ENCODE peak calls at places on chromosomes 4 and X, in four cellular contexts. L is K562, F is HepG2, T is SK-N-SH. C is an unnamed sample.

GRCh38 chrX:129427267-129427666 is 96.0 kb downstream of the SMARCA1 start:
- DNase-seq in F (no peak), L (no peak), T (no peak), C (no peak)

GRCh38 chr4:24559032-24559821 is 25.1 kb downstream of the DHX15 start:
- DNase-seq in L (no peak), T (no peak), F (no peak), C (no peak)

GRCh38 chr4:37873383-37873782 is 17.5 kb upstream of the TBC1D1 start:
- DNase-seq in F (peak), L (no peak), T (no peak), C (no peak)

GRCh38 chr4:23911675-23912455 is 22.0 kb upstream of the PPARGC1A start:
- DNase-seq in L (no peak), T (no peak), F (no peak), C (no peak)

GRCh38 chrX:69287025-69287540 is 121.8 kb upstream of the PJA1 start:
- DNase-seq in L (no peak), T (no peak), F (no peak), C (no peak)

GRCh38 chrX:151722241-151722846 is 6.5 kb downstream of the FATE1 start:
- DNase-seq in L (peak), F (peak), T (peak), C (peak)

GRCh38 chr4:110088670-110089069 is 109.7 kb downstream of the ELOVL6 start:
- DNase-seq in L (no peak), F (no peak), T (no peak), C (no peak)

GRCh38 chr4:18930487-18930886 is 908.9 kb upstream of the LCORL start:
- DNase-seq in T (peak), L (no peak), F (no peak), C (no peak)

GRCh38 chr4:3311489-3312171 is 18.8 kb downstream of the RGS12 start:
- DNase-seq in L (no peak), T (no peak), F (no peak), C (no peak)

GRCh38 chrX:3263681-3264126 is 82.7 kb downstream of the MXRA5 start:
- DNase-seq in T (no peak), F (no peak), L (no peak), C (no peak)

GRCh38 chr4:179398414-179398813 is 1956.2 kb upstream of the AGA start:
- DNase-seq in T (no peak), L (no peak), F (no peak), C (no peak)

DNA sequence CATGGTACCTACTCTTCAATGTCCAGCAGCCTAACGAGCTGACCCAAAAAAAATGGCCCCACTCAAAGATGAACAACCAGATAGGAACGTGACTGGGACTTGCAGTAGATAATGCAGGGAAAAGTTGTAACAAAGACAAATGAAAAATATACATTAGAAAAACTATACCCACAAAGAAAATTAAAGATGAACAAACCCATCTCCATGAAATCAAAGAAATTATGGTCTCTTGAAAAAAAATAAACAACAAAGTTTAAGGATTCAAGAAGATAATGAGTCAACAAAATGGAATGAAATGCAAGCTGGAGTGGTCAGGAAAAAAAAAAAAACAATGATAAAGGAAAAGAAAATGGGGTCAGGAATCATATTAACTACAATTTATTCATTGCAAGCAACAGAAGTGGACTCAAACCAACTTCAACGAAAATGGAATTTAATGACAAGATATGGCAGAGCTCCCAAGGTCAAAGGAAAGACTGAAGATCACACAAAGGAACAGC is 309.8 kb upstream of the GALNT7 start:
- DNase-seq in F (no peak), L (no peak), T (no peak), C (no peak)
- TF ChIP-seq USF2 in F (no peak), L (no peak), T (no peak), C (no peak)

GRCh38 chrX:150202641-150203248 is 160.4 kb upstream of the MAMLD1 start:
- DNase-seq in T (no peak), F (no peak), L (no peak), C (no peak)

GRCh38 chrX:150203249-150203647 is 159.9 kb upstream of the MAMLD1 start:
- DNase-seq in T (no peak), F (no peak), L (no peak), C (no peak)

GRCh38 chrX:150200820-150201287 is 162.3 kb upstream of the MAMLD1 start:
- DNase-seq in L (peak), F (peak), T (peak), C (no peak)

GRCh38 chrX:150201391-150201790 is 161.7 kb upstream of the MAMLD1 start:
- DNase-seq in T (no peak), F (no peak), L (no peak), C (no peak)

DNA sequence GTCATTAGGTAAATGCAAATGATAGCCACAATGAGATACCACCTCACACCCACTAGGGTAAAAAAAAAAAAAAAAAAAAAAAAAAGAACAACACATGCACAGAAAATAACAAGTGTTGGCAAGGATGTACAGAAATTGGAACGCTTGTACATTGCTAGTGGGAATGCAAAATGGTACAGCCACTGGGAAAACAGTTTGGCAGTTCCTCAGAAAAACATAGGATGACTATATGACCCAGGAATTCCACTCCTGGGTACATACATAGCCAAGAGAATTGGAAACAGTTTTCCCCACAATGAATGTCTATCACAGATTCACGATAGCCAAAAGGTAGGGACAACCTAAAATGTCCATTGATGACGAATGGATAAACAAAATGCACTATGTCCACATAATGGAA is 161.3 kb upstream of the MAMLD1 start:
- DNase-seq in T (no peak), L (no peak), F (no peak), C (no peak)
- TF ChIP-seq FOXJ3 in T (no peak), L (no peak), F (no peak), C (no peak)

DNA sequence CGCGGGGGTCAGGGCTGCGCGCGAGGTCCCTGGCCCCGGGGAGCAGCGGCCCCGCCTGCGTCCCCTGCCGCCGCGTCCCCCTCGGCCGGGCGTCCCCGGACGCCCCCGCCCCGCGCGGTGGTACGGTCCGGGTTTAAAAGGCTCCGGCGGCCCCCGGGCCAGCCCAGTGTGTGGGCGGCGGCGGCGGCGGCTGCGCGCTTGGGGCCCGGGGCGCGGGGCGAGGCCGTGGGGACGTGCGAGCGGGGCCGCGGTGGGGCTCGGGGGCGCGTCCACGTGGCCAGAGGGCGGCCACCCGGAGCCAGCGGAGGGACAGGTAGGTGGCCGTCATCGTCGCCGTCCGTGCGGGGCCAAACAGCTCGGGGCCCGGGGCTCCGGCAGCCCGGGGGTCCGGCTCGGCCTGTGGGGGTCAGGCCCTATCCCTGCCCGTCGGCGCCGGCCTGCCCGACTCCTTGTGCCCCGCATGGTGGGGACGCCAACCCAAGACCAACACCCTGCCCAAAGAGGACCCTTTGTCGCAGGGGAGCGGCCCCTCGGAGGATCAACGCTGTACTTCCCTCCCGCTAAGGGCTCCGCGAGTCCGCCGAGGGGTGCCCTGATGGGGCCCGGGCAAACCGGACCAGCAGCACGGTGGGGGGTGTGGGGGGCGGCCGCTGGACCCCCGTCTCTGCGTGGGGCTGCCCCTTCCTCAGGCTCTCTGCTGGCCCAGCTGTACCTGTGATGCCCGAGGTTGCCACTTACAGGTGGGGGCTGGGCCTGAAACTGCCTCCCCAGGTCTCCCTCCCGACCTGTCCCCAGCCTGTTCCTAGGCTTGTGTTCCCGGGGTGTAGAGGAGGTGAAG is at the start of gene PLXNA3:
- DNase-seq in T (peak), L (peak), F (no peak), C (peak)
- TF ChIP-seq USF2 in T (no peak), L (no peak), F (no peak), C (no peak)

DNA sequence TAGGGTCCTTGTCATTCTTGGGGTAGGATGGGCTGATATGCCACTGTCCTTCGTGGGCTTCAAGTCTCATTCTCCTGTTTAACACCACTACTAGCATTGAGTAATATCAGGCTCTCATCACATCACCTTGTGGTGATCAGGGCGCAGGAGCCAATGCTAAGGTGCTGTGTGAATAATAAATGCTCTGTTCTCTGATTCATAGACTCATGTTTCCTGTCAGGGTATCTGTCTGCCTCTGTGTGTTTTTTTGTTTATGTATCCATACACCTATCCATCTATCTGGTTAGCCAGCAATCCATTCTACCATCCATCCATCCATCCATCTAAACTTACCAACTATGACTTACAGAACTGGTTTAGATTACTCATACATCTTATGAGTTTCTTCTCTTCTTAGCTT is 525.1 kb upstream of the ATOH1 start:
- DNase-seq in T (no peak), L (no peak), F (no peak), C (no peak)
- TF ChIP-seq FOXJ3 in T (no peak), L (no peak), F (no peak), C (no peak)

GRCh38 chr4:96260071-96260682 is 420.3 kb downstream of the PDHA2 start:
- DNase-seq in T (no peak), L (no peak), F (no peak), C (no peak)
- TF ChIP-seq USF2 in T (no peak), L (no peak), F (no peak), C (no peak)

GRCh38 chr4:76657443-76657842 is 222.4 kb downstream of the SHROOM3 start:
- DNase-seq in L (no peak), T (no peak), F (no peak), C (no peak)
- TF ChIP-seq FOXJ3 in L (no peak), T (no peak), F (no peak), C (no peak)

GRCh38 chrX:70769659-70770232 is 138.8 kb downstream of the TEX11 start:
- DNase-seq in L (no peak), T (peak), F (no peak), C (no peak)
- TF ChIP-seq USF2 in L (no peak), T (no peak), F (no peak), C (no peak)

GRCh38 chr4:141730805-141731204 is 94.4 kb downstream of the IL15 start:
- DNase-seq in T (no peak), L (no peak), F (no peak), C (no peak)
- TF ChIP-seq FOXJ3 in T (no peak), L (no peak), F (no peak), C (no peak)